ENCODE peak calls at places on chromosomes 3 and 15, in six cellular contexts. G is activated T-helper 1 cell treated with anti-CD3 and anti-CD28 coated beads, Interleukin-12 subunit alpha, Interleukin-12 subunit beta, Interleukin-2, Interleukin-4 antibody, amounts not matched to agents 30 ng/mL and 10 ng/mL and 1 ng/mL, durations not matched to agents 14 hours and 24 hours and 36 hours; E is body of pancreas; X is heart left ventricle; D is posterior cingulate gyrus; S is NT2/D1. F is an unnamed sample.

GRCh38 chr3:8854656-8855055 is 85.2 kb upstream of the OXTR start:
- DNase-seq in G (no peak), D (no peak), E (no peak), S (no peak), X (no peak), F (no peak)

GRCh38 chr3:191238321-191238817 is 39.3 kb downstream of the OSTN start:
- DNase-seq in E (no peak), G (no peak), D (no peak), S (no peak), X (no peak), F (no peak)

GRCh38 chr3:184786271-184787010 is 25.5 kb upstream of the VPS8 start:
- DNase-seq in D (peak; percentile 38), S (no peak), G (no peak), E (peak; percentile 65), X (peak; percentile 79), F (peak; percentile 42)

GRCh38 chr3:102265720-102266119 is 169.1 kb upstream of the ZPLD1 start:
- DNase-seq in D (no peak), S (no peak), G (no peak), X (no peak), E (no peak), F (no peak)

GRCh38 chr3:139310474-139310933 is 33.3 kb upstream of the MRPS22 start:
- DNase-seq in D (no peak), S (no peak), X (no peak), G (no peak), E (no peak), F (no peak)

GRCh38 chr3:194132465-194133358 is 3.2 kb upstream of the HES1 start:
- DNase-seq in G (no peak), X (no peak), D (no peak), S (peak; percentile 35), E (no peak), F (no peak)

GRCh38 chr3:17832021-17832420 is 89.6 kb upstream of the TBC1D5 start:
- DNase-seq in D (no peak), E (no peak), X (no peak), S (no peak), G (no peak), F (no peak)

GRCh38 chr15:62889734-62890505 is 152.6 kb upstream of the TPM1 start:
- DNase-seq in D (no peak), X (no peak), S (no peak), G (no peak), E (peak; percentile 77), F (no peak)

GRCh38 chr3:142272200-142272891 is 47.0 kb upstream of the GK5 start:
- DNase-seq in X (no peak), E (no peak), G (no peak), D (no peak), S (no peak), F (no peak)

GRCh38 chr15:95912280-95912625 is 418.2 kb upstream of the NR2F2 start:
- DNase-seq in X (no peak), E (no peak), D (no peak), S (no peak), G (no peak), F (no peak)

GRCh38 chr3:194134231-194134756 is 1.7 kb upstream of the HES1 start:
- DNase-seq in E (no peak), G (peak; percentile 51), X (peak; percentile 82), S (no peak), D (peak; percentile 26), F (no peak)

GRCh38 chr3:190424478-190425439 is 24.9 kb downstream of the TMEM207 start:
- DNase-seq in D (peak; percentile 19), E (peak; percentile 80), G (no peak), X (peak; percentile 49), S (peak; percentile 64), F (peak; percentile 18)

GRCh38 chr15:39180494-39180930 is 400.4 kb upstream of the THBS1 start:
- DNase-seq in G (no peak), S (no peak), X (no peak), D (no peak), E (no peak), F (no peak)

GRCh38 chr3:11591006-11591360 is 52.7 kb downstream of the VGLL4 start:
- DNase-seq in X (no peak), E (no peak), S (no peak), G (no peak), D (no peak), F (no peak)

GRCh38 chr3:157311633-157312365 is 124.9 kb upstream of the PTX3 start:
- DNase-seq in G (no peak), S (no peak), E (no peak), D (no peak), X (no peak), F (no peak)

F was measured in heart right ventricle.